ENCODE peak calls at places on chromosomes 2 and 18, in ten cellular contexts. One of them, this sample, is unnamed.

GRCh38 chr2:241000831-241001321 is 2.5 kb downstream of the SNED1 start:
- DNase-seq in left cardiac atrium: no peak
- DNase-seq in activated naive CD4-positive, alpha-beta T cell: no peak
- DNase-seq in activated naive CD8-positive, alpha-beta T cell treated with anti-CD3 and anti-CD28 coated beads for 36 hours: no peak
- DNase-seq in KG1: no peak
- DNase-seq in naive thymus-derived CD8-positive, alpha-beta T cell: no peak
- DNase-seq in fibroblast of villous mesenchyme: no peak
- DNase-seq in right lobe of liver: no peak
- DNase-seq in CD4-positive, alpha-beta memory T cell: no peak
- DNase-seq in pons: no peak
- DNase-seq in this sample: no peak

GRCh38 chr2:74919827-74920226 is 38.6 kb upstream of the POLE4 start:
- DNase-seq in left cardiac atrium: peak; percentile 60
- DNase-seq in activated naive CD4-positive, alpha-beta T cell: peak; percentile 48
- DNase-seq in activated naive CD8-positive, alpha-beta T cell treated with anti-CD3 and anti-CD28 coated beads for 36 hours: peak; percentile 78
- DNase-seq in KG1: peak; percentile 19
- DNase-seq in naive thymus-derived CD8-positive, alpha-beta T cell: peak; percentile 69
- DNase-seq in fibroblast of villous mesenchyme: peak; percentile 48
- DNase-seq in right lobe of liver: peak; percentile 70
- DNase-seq in CD4-positive, alpha-beta memory T cell: peak; percentile 63
- DNase-seq in pons: peak; percentile 29
- DNase-seq in this sample: no peak

GRCh38 chr18:34807106-34807796 is 97.2 kb downstream of the DTNA start:
- DNase-seq in left cardiac atrium: no peak
- DNase-seq in activated naive CD4-positive, alpha-beta T cell: no peak
- DNase-seq in activated naive CD8-positive, alpha-beta T cell treated with anti-CD3 and anti-CD28 coated beads for 36 hours: no peak
- DNase-seq in KG1: no peak
- DNase-seq in naive thymus-derived CD8-positive, alpha-beta T cell: no peak
- DNase-seq in fibroblast of villous mesenchyme: no peak
- DNase-seq in right lobe of liver: no peak
- DNase-seq in CD4-positive, alpha-beta memory T cell: no peak
- DNase-seq in pons: no peak
- DNase-seq in this sample: no peak

GRCh38 chr2:221570321-221571107 is 1.6 kb downstream of the EPHA4 start:
- DNase-seq in left cardiac atrium: peak; percentile 26
- DNase-seq in activated naive CD4-positive, alpha-beta T cell: no peak
- DNase-seq in activated naive CD8-positive, alpha-beta T cell treated with anti-CD3 and anti-CD28 coated beads for 36 hours: no peak
- DNase-seq in KG1: no peak
- DNase-seq in naive thymus-derived CD8-positive, alpha-beta T cell: no peak
- DNase-seq in fibroblast of villous mesenchyme: no peak
- DNase-seq in right lobe of liver: no peak
- DNase-seq in CD4-positive, alpha-beta memory T cell: peak; percentile 35
- DNase-seq in pons: no peak
- DNase-seq in this sample: no peak

GRCh38 chr2:168220971-168221819 is 26.2 kb downstream of the STK39 start:
- DNase-seq in left cardiac atrium: no peak
- DNase-seq in activated naive CD4-positive, alpha-beta T cell: no peak
- DNase-seq in activated naive CD8-positive, alpha-beta T cell treated with anti-CD3 and anti-CD28 coated beads for 36 hours: no peak
- DNase-seq in KG1: no peak
- DNase-seq in naive thymus-derived CD8-positive, alpha-beta T cell: no peak
- DNase-seq in fibroblast of villous mesenchyme: no peak
- DNase-seq in right lobe of liver: no peak
- DNase-seq in CD4-positive, alpha-beta memory T cell: no peak
- DNase-seq in pons: peak; percentile 86
- DNase-seq in this sample: no peak

GRCh38 chr2:205188516-205189138 is 493.7 kb upstream of the NRP2 start:
- DNase-seq in left cardiac atrium: peak; percentile 67
- DNase-seq in activated naive CD4-positive, alpha-beta T cell: no peak
- DNase-seq in activated naive CD8-positive, alpha-beta T cell treated with anti-CD3 and anti-CD28 coated beads for 36 hours: no peak
- DNase-seq in KG1: no peak
- DNase-seq in naive thymus-derived CD8-positive, alpha-beta T cell: no peak
- DNase-seq in fibroblast of villous mesenchyme: peak; percentile 89
- DNase-seq in right lobe of liver: peak; percentile 27
- DNase-seq in CD4-positive, alpha-beta memory T cell: no peak
- DNase-seq in pons: peak; percentile 29
- DNase-seq in this sample: peak; percentile 70

GRCh38 chr2:140657657-140658056 is 1473.2 kb downstream of the LRP1B start:
- DNase-seq in left cardiac atrium: no peak
- DNase-seq in activated naive CD4-positive, alpha-beta T cell: no peak
- DNase-seq in activated naive CD8-positive, alpha-beta T cell treated with anti-CD3 and anti-CD28 coated beads for 36 hours: no peak
- DNase-seq in KG1: no peak
- DNase-seq in naive thymus-derived CD8-positive, alpha-beta T cell: no peak
- DNase-seq in fibroblast of villous mesenchyme: no peak
- DNase-seq in right lobe of liver: no peak
- DNase-seq in CD4-positive, alpha-beta memory T cell: no peak
- DNase-seq in pons: no peak
- DNase-seq in this sample: no peak

GRCh38 chr2:171163261-171163660 is 2.6 kb upstream of the TLK1 start:
- DNase-seq in left cardiac atrium: no peak
- DNase-seq in activated naive CD4-positive, alpha-beta T cell: no peak
- DNase-seq in activated naive CD8-positive, alpha-beta T cell treated with anti-CD3 and anti-CD28 coated beads for 36 hours: no peak
- DNase-seq in KG1: no peak
- DNase-seq in naive thymus-derived CD8-positive, alpha-beta T cell: no peak
- DNase-seq in fibroblast of villous mesenchyme: no peak
- DNase-seq in right lobe of liver: no peak
- DNase-seq in CD4-positive, alpha-beta memory T cell: peak; percentile 62
- DNase-seq in pons: no peak
- DNase-seq in this sample: no peak

GRCh38 chr18:24111936-24112335 is 26.9 kb upstream of the CABYR start:
- DNase-seq in left cardiac atrium: no peak
- DNase-seq in activated naive CD4-positive, alpha-beta T cell: no peak
- DNase-seq in activated naive CD8-positive, alpha-beta T cell treated with anti-CD3 and anti-CD28 coated beads for 36 hours: no peak
- DNase-seq in KG1: no peak
- DNase-seq in naive thymus-derived CD8-positive, alpha-beta T cell: no peak
- DNase-seq in fibroblast of villous mesenchyme: no peak
- DNase-seq in right lobe of liver: no peak
- DNase-seq in CD4-positive, alpha-beta memory T cell: no peak
- DNase-seq in pons: no peak
- DNase-seq in this sample: no peak

GRCh38 chr2:188327518-188328205 is 36.0 kb downstream of the GULP1 start:
- DNase-seq in left cardiac atrium: no peak
- DNase-seq in activated naive CD4-positive, alpha-beta T cell: no peak
- DNase-seq in activated naive CD8-positive, alpha-beta T cell treated with anti-CD3 and anti-CD28 coated beads for 36 hours: no peak
- DNase-seq in KG1: no peak
- DNase-seq in naive thymus-derived CD8-positive, alpha-beta T cell: no peak
- DNase-seq in fibroblast of villous mesenchyme: no peak
- DNase-seq in right lobe of liver: no peak
- DNase-seq in CD4-positive, alpha-beta memory T cell: no peak
- DNase-seq in pons: no peak
- DNase-seq in this sample: no peak

GRCh38 chr18:2572144-2572682 is 856 bp downstream of the NDC80 start:
- DNase-seq in left cardiac atrium: no peak
- DNase-seq in activated naive CD4-positive, alpha-beta T cell: no peak
- DNase-seq in activated naive CD8-positive, alpha-beta T cell treated with anti-CD3 and anti-CD28 coated beads for 36 hours: no peak
- DNase-seq in KG1: no peak
- DNase-seq in naive thymus-derived CD8-positive, alpha-beta T cell: no peak
- DNase-seq in fibroblast of villous mesenchyme: no peak
- DNase-seq in right lobe of liver: no peak
- DNase-seq in CD4-positive, alpha-beta memory T cell: peak; percentile 14
- DNase-seq in pons: no peak
- DNase-seq in this sample: no peak

This sample was measured in AG09319.